ENCODE peak calls at places on chromosomes 4 and X, in seven cellular contexts. One of them, this sample, is unnamed.

GRCh38 chrX:147912093-147912801 is 528 bp downstream of the FMR1 start:
- DNase-seq in stimulated activated CD4-positive, alpha-beta T cell treated with anti-CD3 and anti-CD28 coated beads, Interleukin-4, amount 100 ng/mL, for 48 hours: peak; percentile 14
- DNase-seq in CD8-positive, alpha-beta memory T cell: peak; percentile 47
- DNase-seq in activated CD4-positive, alpha-beta memory T cell treated with anti-CD3 and anti-CD28 coated beads, Interleukin-2, amount 10 ng/mL, durations not matched to agents 7 days and 5 days: peak; percentile 30
- DNase-seq in progenitor cell of endocrine pancreas: peak; percentile 15
- DNase-seq in frontal cortex: peak; percentile 17
- DNase-seq in NCI-H1092 treated with DMSO at 0.1 percent for 48 hours: peak; percentile 54
- DNase-seq in this sample: peak; percentile 12

GRCh38 chr4:48194986-48195773 is 61.1 kb upstream of the TXK start:
- DNase-seq in stimulated activated CD4-positive, alpha-beta T cell treated with anti-CD3 and anti-CD28 coated beads, Interleukin-4, amount 100 ng/mL, for 48 hours: no peak
- DNase-seq in CD8-positive, alpha-beta memory T cell: no peak
- DNase-seq in activated CD4-positive, alpha-beta memory T cell treated with anti-CD3 and anti-CD28 coated beads, Interleukin-2, amount 10 ng/mL, durations not matched to agents 7 days and 5 days: no peak
- DNase-seq in NCI-H1092 treated with DMSO at 0.1 percent for 48 hours: peak; percentile 51
- DNase-seq in frontal cortex: no peak
- DNase-seq in progenitor cell of endocrine pancreas: no peak
- DNase-seq in this sample: no peak

GRCh38 chrX:129700536-129700935 is 38.2 kb upstream of the XPNPEP2 start:
- DNase-seq in progenitor cell of endocrine pancreas: no peak
- DNase-seq in activated CD4-positive, alpha-beta memory T cell treated with anti-CD3 and anti-CD28 coated beads, Interleukin-2, amount 10 ng/mL, durations not matched to agents 7 days and 5 days: no peak
- DNase-seq in frontal cortex: no peak
- DNase-seq in NCI-H1092 treated with DMSO at 0.1 percent for 48 hours: no peak
- DNase-seq in CD8-positive, alpha-beta memory T cell: no peak
- DNase-seq in stimulated activated CD4-positive, alpha-beta T cell treated with anti-CD3 and anti-CD28 coated beads, Interleukin-4, amount 100 ng/mL, for 48 hours: no peak
- DNase-seq in this sample: no peak

GRCh38 chrX:135497736-135498135 is 22.7 kb upstream of the INTS6L start:
- DNase-seq in activated CD4-positive, alpha-beta memory T cell treated with anti-CD3 and anti-CD28 coated beads, Interleukin-2, amount 10 ng/mL, durations not matched to agents 7 days and 5 days: no peak
- DNase-seq in progenitor cell of endocrine pancreas: no peak
- DNase-seq in frontal cortex: no peak
- DNase-seq in NCI-H1092 treated with DMSO at 0.1 percent for 48 hours: no peak
- DNase-seq in stimulated activated CD4-positive, alpha-beta T cell treated with anti-CD3 and anti-CD28 coated beads, Interleukin-4, amount 100 ng/mL, for 48 hours: no peak
- DNase-seq in CD8-positive, alpha-beta memory T cell: no peak
- DNase-seq in this sample: no peak

GRCh38 chrX:18931972-18932371 is 51.9 kb downstream of the PHKA2 start:
- DNase-seq in activated CD4-positive, alpha-beta memory T cell treated with anti-CD3 and anti-CD28 coated beads, Interleukin-2, amount 10 ng/mL, durations not matched to agents 7 days and 5 days: no peak
- DNase-seq in CD8-positive, alpha-beta memory T cell: no peak
- DNase-seq in stimulated activated CD4-positive, alpha-beta T cell treated with anti-CD3 and anti-CD28 coated beads, Interleukin-4, amount 100 ng/mL, for 48 hours: no peak
- DNase-seq in NCI-H1092 treated with DMSO at 0.1 percent for 48 hours: peak; percentile 5
- DNase-seq in frontal cortex: peak; percentile 7
- DNase-seq in progenitor cell of endocrine pancreas: no peak
- DNase-seq in this sample: no peak

GRCh38 chr4:150332086-150332485 is 249.9 kb upstream of the MAB21L2 start:
- DNase-seq in progenitor cell of endocrine pancreas: no peak
- DNase-seq in NCI-H1092 treated with DMSO at 0.1 percent for 48 hours: no peak
- DNase-seq in frontal cortex: no peak
- DNase-seq in activated CD4-positive, alpha-beta memory T cell treated with anti-CD3 and anti-CD28 coated beads, Interleukin-2, amount 10 ng/mL, durations not matched to agents 7 days and 5 days: no peak
- DNase-seq in stimulated activated CD4-positive, alpha-beta T cell treated with anti-CD3 and anti-CD28 coated beads, Interleukin-4, amount 100 ng/mL, for 48 hours: no peak
- DNase-seq in CD8-positive, alpha-beta memory T cell: no peak
- DNase-seq in this sample: no peak

GRCh38 chr4:163332526-163333405 is at the start of gene NPY1R:
- DNase-seq in activated CD4-positive, alpha-beta memory T cell treated with anti-CD3 and anti-CD28 coated beads, Interleukin-2, amount 10 ng/mL, durations not matched to agents 7 days and 5 days: peak; percentile 41
- DNase-seq in stimulated activated CD4-positive, alpha-beta T cell treated with anti-CD3 and anti-CD28 coated beads, Interleukin-4, amount 100 ng/mL, for 48 hours: peak; percentile 30
- DNase-seq in progenitor cell of endocrine pancreas: peak; percentile 67
- DNase-seq in CD8-positive, alpha-beta memory T cell: no peak
- DNase-seq in frontal cortex: peak; percentile 56
- DNase-seq in NCI-H1092 treated with DMSO at 0.1 percent for 48 hours: peak; percentile 64
- DNase-seq in this sample: peak; percentile 37

GRCh38 chrX:41720125-41720780 is 3.7 kb upstream of the GPR82 start:
- DNase-seq in stimulated activated CD4-positive, alpha-beta T cell treated with anti-CD3 and anti-CD28 coated beads, Interleukin-4, amount 100 ng/mL, for 48 hours: no peak
- DNase-seq in frontal cortex: no peak
- DNase-seq in CD8-positive, alpha-beta memory T cell: peak; percentile 74
- DNase-seq in activated CD4-positive, alpha-beta memory T cell treated with anti-CD3 and anti-CD28 coated beads, Interleukin-2, amount 10 ng/mL, durations not matched to agents 7 days and 5 days: peak; percentile 67
- DNase-seq in NCI-H1092 treated with DMSO at 0.1 percent for 48 hours: no peak
- DNase-seq in progenitor cell of endocrine pancreas: no peak
- DNase-seq in this sample: no peak

GRCh38 chr4:21090098-21090666 is 389.9 kb downstream of the PACRGL start:
- DNase-seq in activated CD4-positive, alpha-beta memory T cell treated with anti-CD3 and anti-CD28 coated beads, Interleukin-2, amount 10 ng/mL, durations not matched to agents 7 days and 5 days: no peak
- DNase-seq in progenitor cell of endocrine pancreas: no peak
- DNase-seq in stimulated activated CD4-positive, alpha-beta T cell treated with anti-CD3 and anti-CD28 coated beads, Interleukin-4, amount 100 ng/mL, for 48 hours: no peak
- DNase-seq in NCI-H1092 treated with DMSO at 0.1 percent for 48 hours: no peak
- DNase-seq in frontal cortex: no peak
- DNase-seq in CD8-positive, alpha-beta memory T cell: no peak
- DNase-seq in this sample: no peak

GRCh38 chr4:76723916-76724315 is 174.0 kb downstream of the SOWAHB start:
- DNase-seq in stimulated activated CD4-positive, alpha-beta T cell treated with anti-CD3 and anti-CD28 coated beads, Interleukin-4, amount 100 ng/mL, for 48 hours: no peak
- DNase-seq in CD8-positive, alpha-beta memory T cell: no peak
- DNase-seq in activated CD4-positive, alpha-beta memory T cell treated with anti-CD3 and anti-CD28 coated beads, Interleukin-2, amount 10 ng/mL, durations not matched to agents 7 days and 5 days: no peak
- DNase-seq in progenitor cell of endocrine pancreas: no peak
- DNase-seq in NCI-H1092 treated with DMSO at 0.1 percent for 48 hours: no peak
- DNase-seq in frontal cortex: no peak
- DNase-seq in this sample: no peak

GRCh38 chr4:15244354-15244753 is 183.5 kb upstream of the C1QTNF7 start:
- DNase-seq in progenitor cell of endocrine pancreas: no peak
- DNase-seq in CD8-positive, alpha-beta memory T cell: no peak
- DNase-seq in stimulated activated CD4-positive, alpha-beta T cell treated with anti-CD3 and anti-CD28 coated beads, Interleukin-4, amount 100 ng/mL, for 48 hours: no peak
- DNase-seq in frontal cortex: no peak
- DNase-seq in NCI-H1092 treated with DMSO at 0.1 percent for 48 hours: no peak
- DNase-seq in activated CD4-positive, alpha-beta memory T cell treated with anti-CD3 and anti-CD28 coated beads, Interleukin-2, amount 10 ng/mL, durations not matched to agents 7 days and 5 days: no peak
- DNase-seq in this sample: no peak

GRCh38 chr4:48949518-48950207 is 36.4 kb upstream of the CWH43 start:
- DNase-seq in activated CD4-positive, alpha-beta memory T cell treated with anti-CD3 and anti-CD28 coated beads, Interleukin-2, amount 10 ng/mL, durations not matched to agents 7 days and 5 days: no peak
- DNase-seq in NCI-H1092 treated with DMSO at 0.1 percent for 48 hours: no peak
- DNase-seq in CD8-positive, alpha-beta memory T cell: no peak
- DNase-seq in stimulated activated CD4-positive, alpha-beta T cell treated with anti-CD3 and anti-CD28 coated beads, Interleukin-4, amount 100 ng/mL, for 48 hours: no peak
- DNase-seq in frontal cortex: no peak
- DNase-seq in progenitor cell of endocrine pancreas: no peak
- DNase-seq in this sample: no peak

GRCh38 chr4:6582889-6583504 is 8.0 kb downstream of the MAN2B2 start:
- DNase-seq in stimulated activated CD4-positive, alpha-beta T cell treated with anti-CD3 and anti-CD28 coated beads, Interleukin-4, amount 100 ng/mL, for 48 hours: no peak
- DNase-seq in CD8-positive, alpha-beta memory T cell: no peak
- DNase-seq in NCI-H1092 treated with DMSO at 0.1 percent for 48 hours: no peak
- DNase-seq in activated CD4-positive, alpha-beta memory T cell treated with anti-CD3 and anti-CD28 coated beads, Interleukin-2, amount 10 ng/mL, durations not matched to agents 7 days and 5 days: no peak
- DNase-seq in frontal cortex: no peak
- DNase-seq in progenitor cell of endocrine pancreas: no peak
- DNase-seq in this sample: no peak

GRCh38 chr4:71941001-71941400 is 90.8 kb upstream of the NPFFR2 start:
- DNase-seq in NCI-H1092 treated with DMSO at 0.1 percent for 48 hours: peak; percentile 2
- DNase-seq in CD8-positive, alpha-beta memory T cell: no peak
- DNase-seq in progenitor cell of endocrine pancreas: no peak
- DNase-seq in frontal cortex: no peak
- DNase-seq in stimulated activated CD4-positive, alpha-beta T cell treated with anti-CD3 and anti-CD28 coated beads, Interleukin-4, amount 100 ng/mL, for 48 hours: no peak
- DNase-seq in activated CD4-positive, alpha-beta memory T cell treated with anti-CD3 and anti-CD28 coated beads, Interleukin-2, amount 10 ng/mL, durations not matched to agents 7 days and 5 days: no peak
- DNase-seq in this sample: no peak

GRCh38 chr4:73698217-73698616 is 42.2 kb upstream of the CXCL8 start:
- DNase-seq in NCI-H1092 treated with DMSO at 0.1 percent for 48 hours: no peak
- DNase-seq in CD8-positive, alpha-beta memory T cell: no peak
- DNase-seq in frontal cortex: peak; percentile 10
- DNase-seq in progenitor cell of endocrine pancreas: no peak
- DNase-seq in stimulated activated CD4-positive, alpha-beta T cell treated with anti-CD3 and anti-CD28 coated beads, Interleukin-4, amount 100 ng/mL, for 48 hours: no peak
- DNase-seq in activated CD4-positive, alpha-beta memory T cell treated with anti-CD3 and anti-CD28 coated beads, Interleukin-2, amount 10 ng/mL, durations not matched to agents 7 days and 5 days: no peak
- DNase-seq in this sample: no peak

GRCh38 chr4:8726344-8726851 is 133.8 kb downstream of the CPZ start:
- DNase-seq in NCI-H1092 treated with DMSO at 0.1 percent for 48 hours: no peak
- DNase-seq in stimulated activated CD4-positive, alpha-beta T cell treated with anti-CD3 and anti-CD28 coated beads, Interleukin-4, amount 100 ng/mL, for 48 hours: no peak
- DNase-seq in progenitor cell of endocrine pancreas: no peak
- DNase-seq in frontal cortex: no peak
- DNase-seq in CD8-positive, alpha-beta memory T cell: no peak
- DNase-seq in activated CD4-positive, alpha-beta memory T cell treated with anti-CD3 and anti-CD28 coated beads, Interleukin-2, amount 10 ng/mL, durations not matched to agents 7 days and 5 days: peak; percentile 2
- DNase-seq in this sample: no peak

GRCh38 chrX:69065451-69065850 is 99.8 kb downstream of the PJA1 start:
- DNase-seq in NCI-H1092 treated with DMSO at 0.1 percent for 48 hours: no peak
- DNase-seq in frontal cortex: no peak
- DNase-seq in CD8-positive, alpha-beta memory T cell: no peak
- DNase-seq in stimulated activated CD4-positive, alpha-beta T cell treated with anti-CD3 and anti-CD28 coated beads, Interleukin-4, amount 100 ng/mL, for 48 hours: no peak
- DNase-seq in activated CD4-positive, alpha-beta memory T cell treated with anti-CD3 and anti-CD28 coated beads, Interleukin-2, amount 10 ng/mL, durations not matched to agents 7 days and 5 days: no peak
- DNase-seq in progenitor cell of endocrine pancreas: no peak
- DNase-seq in this sample: no peak

GRCh38 chr4:140742838-140743193 is 13.4 kb downstream of the TBC1D9 start:
- DNase-seq in frontal cortex: no peak
- DNase-seq in progenitor cell of endocrine pancreas: no peak
- DNase-seq in NCI-H1092 treated with DMSO at 0.1 percent for 48 hours: no peak
- DNase-seq in stimulated activated CD4-positive, alpha-beta T cell treated with anti-CD3 and anti-CD28 coated beads, Interleukin-4, amount 100 ng/mL, for 48 hours: no peak
- DNase-seq in CD8-positive, alpha-beta memory T cell: no peak
- DNase-seq in activated CD4-positive, alpha-beta memory T cell treated with anti-CD3 and anti-CD28 coated beads, Interleukin-2, amount 10 ng/mL, durations not matched to agents 7 days and 5 days: no peak
- DNase-seq in this sample: no peak

GRCh38 chr4:8653326-8654000 is 60.9 kb downstream of the CPZ start:
- DNase-seq in activated CD4-positive, alpha-beta memory T cell treated with anti-CD3 and anti-CD28 coated beads, Interleukin-2, amount 10 ng/mL, durations not matched to agents 7 days and 5 days: no peak
- DNase-seq in NCI-H1092 treated with DMSO at 0.1 percent for 48 hours: no peak
- DNase-seq in CD8-positive, alpha-beta memory T cell: no peak
- DNase-seq in stimulated activated CD4-positive, alpha-beta T cell treated with anti-CD3 and anti-CD28 coated beads, Interleukin-4, amount 100 ng/mL, for 48 hours: no peak
- DNase-seq in frontal cortex: no peak
- DNase-seq in progenitor cell of endocrine pancreas: no peak
- DNase-seq in this sample: no peak

GRCh38 chr4:15003441-15003890 is 1.2 kb downstream of the CPEB2 start:
- DNase-seq in stimulated activated CD4-positive, alpha-beta T cell treated with anti-CD3 and anti-CD28 coated beads, Interleukin-4, amount 100 ng/mL, for 48 hours: peak; percentile 44
- DNase-seq in activated CD4-positive, alpha-beta memory T cell treated with anti-CD3 and anti-CD28 coated beads, Interleukin-2, amount 10 ng/mL, durations not matched to agents 7 days and 5 days: peak; percentile 61
- DNase-seq in progenitor cell of endocrine pancreas: peak; percentile 45
- DNase-seq in CD8-positive, alpha-beta memory T cell: peak; percentile 76
- DNase-seq in frontal cortex: peak; percentile 34
- DNase-seq in NCI-H1092 treated with DMSO at 0.1 percent for 48 hours: peak; percentile 60
- DNase-seq in this sample: no peak

GRCh38 chrX:12304261-12304660 is 166.0 kb downstream of the FRMPD4 start:
- DNase-seq in CD8-positive, alpha-beta memory T cell: no peak
- DNase-seq in frontal cortex: no peak
- DNase-seq in activated CD4-positive, alpha-beta memory T cell treated with anti-CD3 and anti-CD28 coated beads, Interleukin-2, amount 10 ng/mL, durations not matched to agents 7 days and 5 days: no peak
- DNase-seq in NCI-H1092 treated with DMSO at 0.1 percent for 48 hours: no peak
- DNase-seq in progenitor cell of endocrine pancreas: no peak
- DNase-seq in stimulated activated CD4-positive, alpha-beta T cell treated with anti-CD3 and anti-CD28 coated beads, Interleukin-4, amount 100 ng/mL, for 48 hours: no peak
- DNase-seq in this sample: no peak

GRCh38 chr4:163776961-163777360 is 282.5 kb downstream of the TMA16 start:
- DNase-seq in activated CD4-positive, alpha-beta memory T cell treated with anti-CD3 and anti-CD28 coated beads, Interleukin-2, amount 10 ng/mL, durations not matched to agents 7 days and 5 days: no peak
- DNase-seq in CD8-positive, alpha-beta memory T cell: no peak
- DNase-seq in progenitor cell of endocrine pancreas: no peak
- DNase-seq in frontal cortex: no peak
- DNase-seq in NCI-H1092 treated with DMSO at 0.1 percent for 48 hours: no peak
- DNase-seq in stimulated activated CD4-positive, alpha-beta T cell treated with anti-CD3 and anti-CD28 coated beads, Interleukin-4, amount 100 ng/mL, for 48 hours: no peak
- DNase-seq in this sample: no peak

GRCh38 chrX:44032479-44032878 is 59.3 kb upstream of the NDP start:
- DNase-seq in NCI-H1092 treated with DMSO at 0.1 percent for 48 hours: no peak
- DNase-seq in stimulated activated CD4-positive, alpha-beta T cell treated with anti-CD3 and anti-CD28 coated beads, Interleukin-4, amount 100 ng/mL, for 48 hours: no peak
- DNase-seq in activated CD4-positive, alpha-beta memory T cell treated with anti-CD3 and anti-CD28 coated beads, Interleukin-2, amount 10 ng/mL, durations not matched to agents 7 days and 5 days: no peak
- DNase-seq in CD8-positive, alpha-beta memory T cell: no peak
- DNase-seq in progenitor cell of endocrine pancreas: no peak
- DNase-seq in frontal cortex: no peak
- DNase-seq in this sample: no peak

GRCh38 chr4:2673157-2673556 is 83.0 kb downstream of the TNIP2 start:
- DNase-seq in CD8-positive, alpha-beta memory T cell: no peak
- DNase-seq in stimulated activated CD4-positive, alpha-beta T cell treated with anti-CD3 and anti-CD28 coated beads, Interleukin-4, amount 100 ng/mL, for 48 hours: no peak
- DNase-seq in frontal cortex: no peak
- DNase-seq in NCI-H1092 treated with DMSO at 0.1 percent for 48 hours: no peak
- DNase-seq in activated CD4-positive, alpha-beta memory T cell treated with anti-CD3 and anti-CD28 coated beads, Interleukin-2, amount 10 ng/mL, durations not matched to agents 7 days and 5 days: no peak
- DNase-seq in progenitor cell of endocrine pancreas: no peak
- DNase-seq in this sample: no peak

GRCh38 chr4:13902141-13902540 is 274.6 kb upstream of the BOD1L1 start:
- DNase-seq in CD8-positive, alpha-beta memory T cell: no peak
- DNase-seq in stimulated activated CD4-positive, alpha-beta T cell treated with anti-CD3 and anti-CD28 coated beads, Interleukin-4, amount 100 ng/mL, for 48 hours: no peak
- DNase-seq in activated CD4-positive, alpha-beta memory T cell treated with anti-CD3 and anti-CD28 coated beads, Interleukin-2, amount 10 ng/mL, durations not matched to agents 7 days and 5 days: no peak
- DNase-seq in frontal cortex: no peak
- DNase-seq in progenitor cell of endocrine pancreas: no peak
- DNase-seq in NCI-H1092 treated with DMSO at 0.1 percent for 48 hours: no peak
- DNase-seq in this sample: no peak

GRCh38 chr4:183240581-183241321 is 79.3 kb downstream of the CLDN22 start:
- DNase-seq in activated CD4-positive, alpha-beta memory T cell treated with anti-CD3 and anti-CD28 coated beads, Interleukin-2, amount 10 ng/mL, durations not matched to agents 7 days and 5 days: no peak
- DNase-seq in frontal cortex: no peak
- DNase-seq in progenitor cell of endocrine pancreas: no peak
- DNase-seq in CD8-positive, alpha-beta memory T cell: no peak
- DNase-seq in stimulated activated CD4-positive, alpha-beta T cell treated with anti-CD3 and anti-CD28 coated beads, Interleukin-4, amount 100 ng/mL, for 48 hours: no peak
- DNase-seq in NCI-H1092 treated with DMSO at 0.1 percent for 48 hours: no peak
- DNase-seq in this sample: no peak

GRCh38 chrX:23317799-23318724 is 16.6 kb upstream of the PTCHD1 start:
- DNase-seq in frontal cortex: no peak
- DNase-seq in progenitor cell of endocrine pancreas: peak; percentile 51
- DNase-seq in activated CD4-positive, alpha-beta memory T cell treated with anti-CD3 and anti-CD28 coated beads, Interleukin-2, amount 10 ng/mL, durations not matched to agents 7 days and 5 days: peak; percentile 25
- DNase-seq in NCI-H1092 treated with DMSO at 0.1 percent for 48 hours: peak; percentile 75
- DNase-seq in stimulated activated CD4-positive, alpha-beta T cell treated with anti-CD3 and anti-CD28 coated beads, Interleukin-4, amount 100 ng/mL, for 48 hours: no peak
- DNase-seq in CD8-positive, alpha-beta memory T cell: no peak
- DNase-seq in this sample: no peak

GRCh38 chrX:133005038-133005437 is 46.6 kb upstream of the HS6ST2 start:
- DNase-seq in progenitor cell of endocrine pancreas: peak; percentile 10
- DNase-seq in stimulated activated CD4-positive, alpha-beta T cell treated with anti-CD3 and anti-CD28 coated beads, Interleukin-4, amount 100 ng/mL, for 48 hours: no peak
- DNase-seq in frontal cortex: peak; percentile 5
- DNase-seq in activated CD4-positive, alpha-beta memory T cell treated with anti-CD3 and anti-CD28 coated beads, Interleukin-2, amount 10 ng/mL, durations not matched to agents 7 days and 5 days: no peak
- DNase-seq in NCI-H1092 treated with DMSO at 0.1 percent for 48 hours: peak; percentile 4
- DNase-seq in CD8-positive, alpha-beta memory T cell: no peak
- DNase-seq in this sample: no peak

GRCh38 chrX:151397741-151398070 is 700 bp downstream of the VMA21 start:
- DNase-seq in activated CD4-positive, alpha-beta memory T cell treated with anti-CD3 and anti-CD28 coated beads, Interleukin-2, amount 10 ng/mL, durations not matched to agents 7 days and 5 days: no peak
- DNase-seq in NCI-H1092 treated with DMSO at 0.1 percent for 48 hours: no peak
- DNase-seq in progenitor cell of endocrine pancreas: no peak
- DNase-seq in frontal cortex: no peak
- DNase-seq in stimulated activated CD4-positive, alpha-beta T cell treated with anti-CD3 and anti-CD28 coated beads, Interleukin-4, amount 100 ng/mL, for 48 hours: no peak
- DNase-seq in CD8-positive, alpha-beta memory T cell: no peak
- DNase-seq in this sample: no peak

This sample was measured in D721Med.